ENCODE peak calls at places on chromosome 19, in four cellular contexts. Z is uterus, Q is RWPE1, E is PC-3. G is an unnamed sample.

GRCh38 chr19:41249707-41250423 is 14.3 kb upstream of the HNRNPUL1 start:
- DNase-seq in Q (peak; percentile 17), Z (no peak), E (peak; percentile 34), G (no peak)

GRCh38 chr19:9075064-9075964 is 11.5 kb upstream of the OR1M1 start:
- DNase-seq in E (peak; percentile 100), Z (peak; percentile 96), Q (peak; percentile 100), G (peak; percentile 91)

GRCh38 chr19:22622020-22622419 is 12.1 kb upstream of the ZNF492 start:
- DNase-seq in Z (no peak), Q (no peak), E (no peak), G (no peak)

GRCh38 chr19:35793381-35794165 is 18.2 kb downstream of the ARHGAP33 start:
- DNase-seq in Q (no peak), Z (no peak), E (peak; percentile 2), G (no peak)

GRCh38 chr19:54041969-54042606 is 21.6 kb downstream of the VSTM1 start:
- DNase-seq in Z (no peak), E (peak; percentile 55), Q (peak; percentile 8), G (no peak)

GRCh38 chr19:15331419-15332310 is 674 bp downstream of the BRD4 start:
- DNase-seq in Q (peak; percentile 78), E (peak; percentile 43), Z (peak; percentile 48), G (no peak)

GRCh38 chr19:7602240-7602934 is 6.7 kb downstream of the CAMSAP3 start:
- DNase-seq in Q (no peak), Z (no peak), E (no peak), G (no peak)

GRCh38 chr19:1129535-1129934 is 25.7 kb downstream of the GPX4 start:
- DNase-seq in E (no peak), Q (no peak), Z (no peak), G (no peak)

GRCh38 chr19:36113425-36113824 is 1.2 kb downstream of the POLR2I start:
- DNase-seq in E (no peak), Z (no peak), Q (no peak), G (no peak)

GRCh38 chr19:11560404-11560988 is 1.5 kb upstream of the ELOF1 start:
- DNase-seq in Q (peak; percentile 57), Z (no peak), E (peak; percentile 85), G (no peak)

GRCh38 chr19:23925285-23925684 is 10.6 kb downstream of the ZNF726 start:
- DNase-seq in Q (no peak), Z (no peak), E (no peak), G (no peak)

GRCh38 chr19:532578-533484 is 1.3 kb downstream of the CDC34 start:
- DNase-seq in Q (peak; percentile 26), E (peak; percentile 53), Z (peak; percentile 76), G (no peak)

GRCh38 chr19:46840157-46840942 is 10.3 kb downstream of the AP2S1 start:
- DNase-seq in Q (no peak), E (peak; percentile 51), Z (peak; percentile 59), G (no peak)

GRCh38 chr19:53102701-53103140 is 501 bp downstream of the ZNF160 start:
- DNase-seq in Z (peak; percentile 26), Q (peak; percentile 20), E (peak; percentile 26), G (no peak)

DNA sequence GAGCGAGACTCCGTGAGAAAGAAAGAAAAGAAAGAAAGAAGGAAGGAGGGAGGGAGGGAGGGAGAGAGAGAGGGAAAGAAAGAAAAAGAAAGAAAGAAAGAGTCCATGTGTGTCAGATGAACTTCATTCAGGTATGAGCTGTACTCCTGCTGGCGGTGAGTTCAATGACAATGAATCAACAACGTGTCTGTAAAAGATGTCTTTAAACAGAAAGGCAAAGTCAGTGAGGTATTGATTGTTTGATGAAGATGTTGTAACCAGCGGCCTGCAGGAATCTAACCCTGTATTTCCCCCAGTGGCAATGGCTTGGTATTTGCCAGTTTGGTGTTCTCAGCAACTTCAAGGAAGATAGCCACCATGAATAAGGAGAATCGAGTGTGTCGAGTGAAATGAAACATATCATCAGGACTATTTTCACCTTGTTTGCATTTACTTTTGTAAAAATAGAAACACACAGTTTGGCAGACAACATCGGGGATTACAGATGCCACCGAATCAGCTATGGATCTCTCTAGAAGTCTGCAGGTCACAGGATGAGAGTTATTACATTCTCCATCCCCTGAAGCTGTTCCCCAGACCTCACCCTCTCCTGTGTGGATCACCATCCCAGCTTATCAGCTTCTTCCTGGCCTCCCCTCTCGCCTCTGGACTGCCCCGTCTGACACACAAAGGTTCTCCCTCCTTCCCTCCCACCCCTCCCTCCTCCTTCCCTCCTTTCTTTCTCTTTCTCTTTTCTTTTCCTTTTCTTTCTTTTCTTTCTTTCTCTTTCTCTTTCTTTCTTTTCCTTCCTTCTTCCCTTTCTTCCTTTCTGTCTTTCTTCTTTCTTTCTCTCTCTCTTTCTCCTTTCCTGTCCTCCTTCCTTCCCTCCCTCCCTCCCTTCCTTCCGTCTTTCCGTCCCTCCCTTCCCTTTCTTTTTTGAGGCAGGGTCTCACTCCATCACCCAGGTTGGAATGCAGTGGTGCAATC is 8.2 kb upstream of the SBK3 start:
- DNase-seq in Z (no peak), Q (no peak), E (peak; percentile 31), G (no peak)
- H3K27ac ChIP-seq in Z (no peak overlapping the region), Q (no peak overlapping the region), E (no peak overlapping the region), G (no peak overlapping the region)

GRCh38 chr19:34317311-34317927 is 47.6 kb upstream of the GPI start:
- DNase-seq in Q (no peak), E (no peak), Z (no peak), G (no peak)

GRCh38 chr19:34319785-34320184 is 45.2 kb upstream of the GPI start:
- DNase-seq in Q (no peak), E (no peak), Z (peak; percentile 28), G (no peak)

GRCh38 chr19:34320277-34320676 is 44.7 kb upstream of the GPI start:
- DNase-seq in Q (no peak), E (no peak), Z (no peak), G (no peak)

GRCh38 chr19:34316741-34317241 is 48.2 kb upstream of the GPI start:
- DNase-seq in Z (no peak), E (peak; percentile 17), Q (no peak), G (no peak)

GRCh38 chr19:34319230-34319585 is 45.8 kb upstream of the GPI start:
- DNase-seq in E (peak; percentile 39), Q (peak; percentile 34), Z (no peak), G (peak; percentile 27)
- H3K27ac ChIP-seq in E (no peak overlapping the region), Q (no peak overlapping the region), Z (peak overlapping the region; percentile 68), G (peak overlapping the region; percentile 51)

DNA sequence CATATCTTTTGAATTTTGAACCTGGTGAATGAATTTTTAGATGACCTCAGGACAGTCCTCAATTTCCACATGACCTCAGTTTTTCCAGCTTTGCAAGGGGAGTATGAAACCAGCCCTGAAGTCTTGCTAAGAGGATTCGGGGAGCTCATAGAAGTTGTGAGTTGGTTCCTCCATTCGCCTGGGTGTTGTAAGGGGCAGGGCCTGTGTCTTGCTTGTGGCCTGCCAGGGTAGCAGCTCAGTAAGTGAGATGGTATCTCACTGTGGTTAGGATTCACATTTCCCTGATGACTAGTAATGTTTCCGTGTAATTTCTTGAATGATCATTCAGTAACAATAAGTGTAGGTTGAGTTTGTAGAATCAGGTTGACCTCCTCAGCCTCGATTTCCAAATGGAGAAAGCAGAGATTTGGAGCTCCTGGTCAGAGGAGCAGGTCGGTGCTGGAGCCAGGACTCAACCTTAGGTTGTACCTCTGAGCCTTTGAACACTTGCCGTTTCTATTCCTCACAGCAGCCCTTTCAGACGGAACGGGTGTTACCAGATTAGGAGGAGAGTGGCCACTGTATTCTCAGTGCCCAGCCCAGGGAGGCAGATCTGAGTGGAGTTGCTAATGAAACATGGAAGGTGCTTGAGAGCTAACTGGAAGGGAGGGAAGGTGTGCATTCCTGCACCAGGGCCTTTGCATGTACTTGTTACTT is 14.6 kb downstream of the NACC1 start:
- DNase-seq in Q (no peak), Z (no peak), E (peak; percentile 28), G (no peak)
- H3K27ac ChIP-seq in Q (peak overlapping the region; percentile 16), Z (no peak overlapping the region), E (no peak overlapping the region), G (no peak overlapping the region)

GRCh38 chr19:18065173-18065495 is 21.6 kb downstream of the IL12RB1 start:
- DNase-seq in Z (no peak), E (no peak), Q (no peak), G (no peak)
- H3K27ac ChIP-seq in Z (no peak overlapping the region), E (no peak overlapping the region), Q (no peak overlapping the region), G (no peak overlapping the region)

GRCh38 chr19:48720613-48721296 is 1.2 kb upstream of the MAMSTR start:
- DNase-seq in Q (peak; percentile 95), Z (peak; percentile 100), E (peak; percentile 96), G (peak; percentile 91)

GRCh38 chr19:48722196-48722708 is 2.7 kb upstream of the MAMSTR start:
- DNase-seq in Q (no peak), E (no peak), Z (no peak), G (no peak)

GRCh38 chr19:48728882-48729645 is 9.5 kb upstream of the MAMSTR start:
- DNase-seq in Z (no peak), Q (no peak), E (no peak), G (no peak)

GRCh38 chr19:48726573-48726972 is 7.0 kb upstream of the MAMSTR start:
- DNase-seq in E (no peak), Q (no peak), Z (no peak), G (no peak)

DNA sequence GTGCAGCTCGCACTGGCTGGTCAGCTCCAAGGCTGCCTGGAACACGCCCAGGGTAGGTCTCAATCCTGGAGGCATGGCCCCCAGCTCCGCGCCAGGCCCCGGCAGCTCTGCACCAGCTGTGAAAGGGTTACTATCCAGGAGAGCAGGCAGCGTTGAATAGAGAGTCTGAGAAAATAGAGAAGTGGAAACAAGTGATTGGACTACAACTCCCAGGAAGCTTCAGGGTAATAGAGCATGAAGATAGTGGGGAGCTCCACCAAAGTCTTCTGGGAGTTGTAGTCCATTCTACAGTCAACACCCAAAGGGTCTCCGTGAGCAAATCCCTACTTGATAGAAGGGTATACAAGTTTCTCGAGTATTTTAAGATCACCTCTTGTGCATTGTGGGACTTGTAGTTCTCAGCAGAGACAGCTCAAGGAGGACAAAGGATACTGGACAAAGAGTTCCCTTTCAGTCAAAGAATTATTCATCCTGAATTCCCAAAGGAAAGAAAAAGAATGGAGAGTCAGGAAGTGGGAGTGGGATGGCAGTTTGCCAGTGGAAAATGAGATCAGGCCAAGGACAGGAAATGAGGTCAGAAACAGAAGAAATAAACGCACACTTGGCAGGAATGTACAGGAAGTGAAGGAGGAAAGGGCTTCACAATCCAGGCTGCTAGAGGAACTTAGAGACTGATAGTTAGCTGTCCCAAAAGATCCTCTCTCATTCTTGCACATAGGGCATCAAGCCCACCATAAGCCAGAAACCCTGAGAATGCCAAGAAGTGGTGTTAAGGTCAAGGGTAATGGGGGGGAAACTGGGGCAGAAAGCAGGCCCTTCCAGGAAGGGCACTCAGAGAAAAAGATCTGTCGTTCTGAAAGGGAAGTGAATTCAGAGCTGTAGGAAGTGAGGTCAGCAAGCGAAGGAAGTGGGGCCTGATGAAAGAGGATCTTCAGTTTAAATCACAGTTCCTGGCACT is 5.5 kb upstream of the MAMSTR start:
- DNase-seq in Q (peak; percentile 57), Z (peak; percentile 80), E (peak; percentile 50), G (peak; percentile 18)
- H3K27ac ChIP-seq in Q (peak overlapping the region; percentile 67), Z (peak overlapping the region; percentile 83), E (peak overlapping the region; percentile 36), G (peak overlapping the region; percentile 67)

GRCh38 chr19:19316082-19316481 is 4.2 kb downstream of the SUGP1 start:
- DNase-seq in E (no peak), Q (no peak), Z (no peak), G (no peak)
- H3K27ac ChIP-seq in E (no peak overlapping the region), Q (peak overlapping the region; percentile 28), Z (no peak overlapping the region), G (no peak overlapping the region)

GRCh38 chr19:48968179-48968661 is 3.1 kb downstream of the FTL start:
- DNase-seq in Z (no peak), Q (no peak), E (no peak), G (no peak)
- H3K27ac ChIP-seq in Z (peak overlapping the region; percentile 99), Q (peak overlapping the region; percentile 95), E (no peak overlapping the region), G (peak overlapping the region; percentile 75)

DNA sequence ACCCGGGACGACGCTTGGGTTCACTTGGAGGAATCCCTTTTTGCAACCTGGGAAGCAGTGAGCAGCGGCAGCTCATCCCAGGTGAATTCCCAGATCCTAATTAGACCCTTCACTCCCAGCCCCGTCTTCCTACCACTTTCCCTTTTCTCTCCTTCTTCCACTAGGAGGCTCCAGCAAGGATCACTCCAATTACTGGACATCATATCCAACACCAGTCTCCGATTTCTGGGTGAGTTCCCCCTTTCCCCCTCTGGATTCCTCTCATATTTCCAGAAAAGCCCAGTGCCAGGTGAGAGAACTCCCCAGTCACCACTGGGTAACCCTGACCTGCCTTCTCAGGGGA is 17.1 kb upstream of the ZSCAN4 start:
- DNase-seq in Z (no peak), Q (no peak), E (no peak), G (no peak)
- H3K27ac ChIP-seq in Z (no peak overlapping the region), Q (peak overlapping the region; percentile 5), E (no peak overlapping the region), G (peak overlapping the region; percentile 55)

G was measured in epithelial cell of prostate.